ENCODE peak calls at places on chromosomes 5 and 9, in ten cellular contexts. Y, H, V, Z, P, Q, U, A, G and W are unnamed samples.

GRCh38 chr5:56951131-56951945 is 585 bp downstream of the MIER3 start:
- DNase-seq in Z (no peak), G (no peak), Q (peak; percentile 66), A (no peak), V (peak; percentile 56), Y (peak; percentile 21), U (peak; percentile 81), H (peak; percentile 6), P (peak; percentile 20), W (peak; percentile 73)

GRCh38 chr9:116087246-116087645 is 66.3 kb upstream of the PAPPA start:
- DNase-seq in V (peak; percentile 42), U (no peak), H (no peak), Z (no peak), Y (no peak), P (no peak), A (no peak), Q (no peak), G (peak; percentile 88), W (no peak)

GRCh38 chr5:3741372-3741770 is 145.7 kb downstream of the IRX1 start:
- DNase-seq in Z (no peak), V (no peak), A (no peak), G (no peak), Y (no peak), H (no peak), P (no peak), U (no peak), Q (no peak), W (no peak)

GRCh38 chr9:84862786-84863185 is 193.3 kb downstream of the NTRK2 start:
- DNase-seq in P (no peak), H (no peak), U (no peak), V (peak; percentile 29), Z (no peak), Q (no peak), G (peak; percentile 23), A (no peak), Y (no peak), W (peak; percentile 82)

GRCh38 chr9:135343733-135344522 is 135.7 kb upstream of the PPP1R26 start:
- DNase-seq in Y (peak; percentile 66), G (peak; percentile 17), A (no peak), Q (peak; percentile 70), P (peak; percentile 87), H (peak; percentile 36), V (peak; percentile 94), Z (no peak), U (peak; percentile 85), W (peak; percentile 94)

GRCh38 chr9:129394011-129394919 is 216.2 kb upstream of the IER5L start:
- DNase-seq in U (peak; percentile 50), H (no peak), Z (peak; percentile 40), Y (no peak), G (no peak), P (no peak), A (no peak), Q (no peak), V (peak; percentile 82), W (peak; percentile 77)

GRCh38 chr5:126106032-126106431 is 317.2 kb upstream of the GRAMD2B start:
- DNase-seq in P (no peak), Y (no peak), G (peak; percentile 23), Z (no peak), V (no peak), Q (no peak), U (no peak), A (no peak), H (no peak), W (no peak)

GRCh38 chr9:134190232-134191121 is 26.1 kb upstream of the RNU6ATAC start:
- DNase-seq in H (no peak), Q (peak; percentile 50), Y (no peak), Z (no peak), P (no peak), V (no peak), G (no peak), A (no peak), U (peak; percentile 46), W (no peak)

GRCh38 chr5:138661991-138662434 is 86.8 kb upstream of the HSPA9 start:
- DNase-seq in A (no peak), Q (no peak), Z (no peak), G (no peak), V (no peak), H (no peak), P (no peak), Y (no peak), U (peak; percentile 16), W (no peak)

GRCh38 chr5:144169904-144170275 is 569 bp downstream of the YIPF5 start:
- DNase-seq in Z (no peak), H (no peak), G (no peak), U (no peak), P (no peak), Y (no peak), A (no peak), V (no peak), Q (no peak), W (no peak)

GRCh38 chr5:118478852-118479251 is 509.5 kb downstream of the DTWD2 start:
- DNase-seq in G (no peak), V (no peak), U (no peak), P (no peak), Q (no peak), A (no peak), Z (no peak), Y (no peak), H (no peak), W (no peak)

GRCh38 chr9:96232539-96233241 is 69.3 kb downstream of the HSD17B3 start:
- DNase-seq in Q (peak; percentile 89), U (peak; percentile 80), G (peak; percentile 63), P (peak; percentile 63), Z (no peak), H (no peak), V (peak; percentile 61), Y (peak; percentile 72), A (no peak), W (peak; percentile 37)

GRCh38 chr5:78182838-78183237 is 111.7 kb downstream of the AP3B1 start:
- DNase-seq in Z (no peak), Y (no peak), A (no peak), V (no peak), U (peak; percentile 16), Q (no peak), P (no peak), H (no peak), G (no peak), W (no peak)

GRCh38 chr5:108521011-108521700 is 139.3 kb upstream of the FBXL17 start:
- DNase-seq in Q (no peak), A (no peak), Z (no peak), U (no peak), V (no peak), H (no peak), G (no peak), P (no peak), Y (no peak), W (no peak)